ENCODE peak calls at places on chromosomes 3 and 15, in seven cellular contexts. One of them, this sample, is unnamed.
A peak's percentile ranks its signal among the peaks of the same experiment; 100 is the strongest.

GRCh38 chr3:149016669-149017541 is 25.6 kb downstream of the GYG1 start:
- DNase-seq in heart left ventricle: no peak
- DNase-seq in HCT116: no peak
- DNase-seq in ovary: no peak
- DNase-seq in A549: no peak
- DNase-seq in K562: no peak
- DNase-seq in H1: no peak
- DNase-seq in this sample: no peak

GRCh38 chr3:58609990-58610389 is 32.8 kb upstream of the FAM107A start:
- DNase-seq in heart left ventricle: no peak
- DNase-seq in HCT116: no peak
- DNase-seq in ovary: no peak
- DNase-seq in A549: no peak
- DNase-seq in K562: no peak
- DNase-seq in H1: no peak
- DNase-seq in this sample: no peak

GRCh38 chr3:28590851-28591250 is 242.2 kb upstream of the AZI2 start:
- DNase-seq in heart left ventricle: no peak
- DNase-seq in HCT116: no peak
- DNase-seq in ovary: no peak
- DNase-seq in A549: no peak
- DNase-seq in K562: no peak
- DNase-seq in H1: no peak
- DNase-seq in this sample: no peak

GRCh38 chr3:185813691-185814215 is 11.1 kb downstream of the IGF2BP2 start:
- DNase-seq in heart left ventricle: no peak
- DNase-seq in HCT116: no peak
- DNase-seq in ovary: no peak
- DNase-seq in A549: no peak
- DNase-seq in K562: no peak
- DNase-seq in H1: no peak
- DNase-seq in this sample: no peak

GRCh38 chr15:72193781-72194396 is 3.7 kb downstream of the GRAMD2A start:
- DNase-seq in heart left ventricle: no peak
- DNase-seq in HCT116: no peak
- DNase-seq in ovary: no peak
- DNase-seq in A549: no peak
- DNase-seq in K562: no peak
- DNase-seq in H1: no peak
- DNase-seq in this sample: no peak

GRCh38 chr3:192887047-192887446 is 30.6 kb downstream of the MB21D2 start:
- DNase-seq in heart left ventricle: no peak
- DNase-seq in HCT116: peak; percentile 57
- DNase-seq in ovary: no peak
- DNase-seq in A549: peak; percentile 93
- DNase-seq in K562: no peak
- DNase-seq in H1: no peak
- DNase-seq in this sample: no peak

GRCh38 chr15:31352911-31353811 is 26.5 kb downstream of the KLF13 start:
- DNase-seq in heart left ventricle: peak; percentile 89
- DNase-seq in HCT116: no peak
- DNase-seq in ovary: peak; percentile 77
- DNase-seq in A549: no peak
- DNase-seq in K562: peak; percentile 50
- DNase-seq in H1: no peak
- DNase-seq in this sample: peak; percentile 92

GRCh38 chr3:113096158-113096893 is 105.5 kb downstream of the GTPBP8 start:
- DNase-seq in heart left ventricle: no peak
- DNase-seq in HCT116: no peak
- DNase-seq in ovary: no peak
- DNase-seq in A549: no peak
- DNase-seq in K562: no peak
- DNase-seq in H1: no peak
- DNase-seq in this sample: no peak

GRCh38 chr3:60855250-60855649 is 396.0 kb downstream of the FHIT start:
- DNase-seq in heart left ventricle: no peak
- DNase-seq in HCT116: no peak
- DNase-seq in ovary: no peak
- DNase-seq in A549: no peak
- DNase-seq in K562: no peak
- DNase-seq in H1: no peak
- DNase-seq in this sample: no peak

GRCh38 chr3:31274406-31275024 is 258.2 kb upstream of the STT3B start:
- DNase-seq in heart left ventricle: no peak
- DNase-seq in HCT116: no peak
- DNase-seq in ovary: no peak
- DNase-seq in A549: no peak
- DNase-seq in K562: no peak
- DNase-seq in H1: no peak
- DNase-seq in this sample: no peak

GRCh38 chr3:10371167-10371566 is 50.3 kb upstream of the SEC13 start:
- DNase-seq in heart left ventricle: no peak
- DNase-seq in HCT116: no peak
- DNase-seq in ovary: no peak
- DNase-seq in A549: no peak
- DNase-seq in K562: no peak
- DNase-seq in H1: no peak
- DNase-seq in this sample: no peak

GRCh38 chr3:74535281-74535680 is 79.2 kb downstream of the CNTN3 start:
- DNase-seq in heart left ventricle: no peak
- DNase-seq in HCT116: no peak
- DNase-seq in ovary: no peak
- DNase-seq in A549: no peak
- DNase-seq in K562: no peak
- DNase-seq in H1: no peak
- DNase-seq in this sample: no peak

GRCh38 chr3:177596822-177597271 is 399.6 kb upstream of the TBL1XR1 start:
- DNase-seq in heart left ventricle: no peak
- DNase-seq in HCT116: no peak
- DNase-seq in ovary: no peak
- DNase-seq in A549: no peak
- DNase-seq in K562: no peak
- DNase-seq in H1: no peak
- DNase-seq in this sample: peak; percentile 63

GRCh38 chr3:169836942-169837275 is 24.2 kb upstream of the LRRC34 start:
- DNase-seq in heart left ventricle: no peak
- DNase-seq in HCT116: no peak
- DNase-seq in ovary: no peak
- DNase-seq in A549: no peak
- DNase-seq in K562: no peak
- DNase-seq in H1: no peak
- DNase-seq in this sample: no peak

GRCh38 chr3:42755681-42756578 is 17.1 kb downstream of the CCDC13 start:
- DNase-seq in heart left ventricle: no peak
- DNase-seq in HCT116: no peak
- DNase-seq in ovary: no peak
- DNase-seq in A549: peak; percentile 28
- DNase-seq in K562: peak; percentile 45
- DNase-seq in H1: peak; percentile 52
- DNase-seq in this sample: no peak

GRCh38 chr15:83206971-83207621 is 527 bp downstream of the HDGFL3 start:
- DNase-seq in heart left ventricle: peak; percentile 56
- DNase-seq in HCT116: no peak
- DNase-seq in ovary: peak; percentile 75
- DNase-seq in A549: peak; percentile 57
- DNase-seq in K562: peak; percentile 57
- DNase-seq in H1: peak; percentile 71
- DNase-seq in this sample: peak; percentile 47

GRCh38 chr3:126419886-126420786 is 25.4 kb downstream of the CFAP100 start:
- DNase-seq in heart left ventricle: no peak
- DNase-seq in HCT116: no peak
- DNase-seq in ovary: no peak
- DNase-seq in A549: no peak
- DNase-seq in K562: no peak
- DNase-seq in H1: peak; percentile 55
- DNase-seq in this sample: no peak

GRCh38 chr15:93235321-93235720 is 146.3 kb upstream of the RGMA start:
- DNase-seq in heart left ventricle: no peak
- DNase-seq in HCT116: no peak
- DNase-seq in ovary: no peak
- DNase-seq in A549: peak; percentile 48
- DNase-seq in K562: no peak
- DNase-seq in H1: no peak
- DNase-seq in this sample: no peak

GRCh38 chr3:113536627-113537101 is 4.3 kb downstream of the SIDT1 start:
- DNase-seq in heart left ventricle: no peak
- DNase-seq in HCT116: no peak
- DNase-seq in ovary: no peak
- DNase-seq in A549: peak; percentile 88
- DNase-seq in K562: no peak
- DNase-seq in H1: no peak
- DNase-seq in this sample: no peak

DNA sequence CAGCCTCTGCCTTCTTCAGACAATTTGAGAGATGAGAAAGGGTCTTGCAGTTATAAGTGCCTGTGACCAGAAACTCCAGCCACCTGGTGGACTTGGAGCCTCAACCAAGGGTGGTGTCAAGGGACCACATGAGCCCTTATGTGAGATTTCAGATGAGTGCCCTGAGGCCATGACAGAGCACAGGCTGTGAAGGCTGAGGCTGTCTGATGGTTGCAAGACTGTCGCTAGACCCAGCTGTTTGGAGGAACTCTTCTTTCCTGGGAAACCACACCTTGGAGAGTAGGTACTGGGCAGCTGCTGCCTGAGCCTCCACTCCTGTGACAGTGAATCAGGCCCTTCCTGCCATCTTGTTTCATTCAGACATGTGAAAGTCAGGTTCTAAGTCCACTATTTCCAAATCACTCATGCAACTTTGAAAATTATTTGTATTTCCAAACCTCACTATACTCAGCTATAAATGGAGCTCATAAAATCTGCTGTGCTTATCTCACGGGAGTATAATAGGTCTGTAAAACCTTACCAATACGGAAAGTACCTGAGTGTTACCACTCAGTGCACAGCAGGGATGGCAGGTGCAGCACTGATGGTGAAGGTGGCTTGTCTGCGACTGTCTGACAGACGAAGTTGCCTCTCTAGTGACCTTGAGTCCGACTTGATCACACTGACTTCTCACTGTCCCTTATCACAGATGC is 99.4 kb downstream of the RPL39L start:
- DNase-seq in heart left ventricle: no peak
- DNase-seq in HCT116: no peak
- DNase-seq in ovary: no peak
- DNase-seq in A549: no peak
- DNase-seq in K562: no peak
- DNase-seq in H1: no peak
- DNase-seq in this sample: no peak
- H3K4me3 ChIP-seq in heart left ventricle: no peak overlapping the region
- H3K4me3 ChIP-seq in HCT116: no peak overlapping the region
- H3K4me3 ChIP-seq in ovary: no peak overlapping the region
- H3K4me3 ChIP-seq in A549: no peak overlapping the region
- H3K4me3 ChIP-seq in K562: no peak overlapping the region
- H3K4me3 ChIP-seq in H1: no peak overlapping the region
- H3K4me3 ChIP-seq in this sample: no peak overlapping the region

DNA sequence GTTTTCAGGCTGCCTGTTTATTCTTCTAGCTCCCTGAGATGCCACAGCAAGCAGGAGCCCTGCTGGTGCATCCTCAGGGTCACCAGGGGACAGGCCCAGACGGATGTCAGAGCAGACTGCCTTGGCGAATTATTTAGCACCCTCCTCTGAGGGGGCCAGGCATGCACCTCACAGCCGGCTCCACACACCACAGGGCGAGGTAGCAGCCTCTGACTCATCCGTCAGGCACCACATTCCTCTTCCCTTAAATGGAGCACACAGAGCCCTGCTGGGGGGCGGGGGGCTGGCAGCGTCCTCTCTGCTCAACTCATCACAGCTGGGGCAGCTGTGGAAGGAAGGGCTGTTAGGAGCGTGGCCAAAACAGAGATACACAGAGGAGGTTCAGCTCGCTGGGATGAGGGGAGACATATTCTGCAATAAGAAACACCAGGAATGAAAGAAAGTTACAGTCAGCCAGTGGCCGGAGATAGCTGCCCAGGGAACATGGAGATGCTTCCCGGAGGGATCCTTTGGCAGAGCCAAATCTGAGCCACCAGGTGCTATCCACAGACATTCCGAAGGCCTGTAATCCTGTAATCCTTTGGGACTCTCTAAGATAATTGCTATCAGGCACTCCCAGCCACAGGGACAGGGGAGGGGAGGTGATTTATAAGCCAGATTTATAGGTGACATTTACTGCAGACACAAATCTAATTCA is 13.9 kb upstream of the PRICKLE2 start:
- DNase-seq in heart left ventricle: peak; percentile 88
- DNase-seq in HCT116: no peak
- DNase-seq in ovary: peak; percentile 91
- DNase-seq in A549: peak; percentile 84
- DNase-seq in K562: no peak
- DNase-seq in H1: peak; percentile 67
- DNase-seq in this sample: no peak
- TF ChIP-seq POLR2A in heart left ventricle: no peak
- TF ChIP-seq POLR2A in HCT116: no peak
- TF ChIP-seq POLR2A in ovary: no peak
- TF ChIP-seq POLR2A in A549: no peak
- TF ChIP-seq POLR2A in K562: no peak
- TF ChIP-seq POLR2A in H1: no peak
- TF ChIP-seq POLR2A in this sample: no peak

GRCh38 chr15:101188517-101189340 is 63.1 kb downstream of the CHSY1 start:
- DNase-seq in heart left ventricle: no peak
- DNase-seq in HCT116: no peak
- DNase-seq in ovary: peak; percentile 69
- DNase-seq in A549: no peak
- DNase-seq in K562: no peak
- DNase-seq in H1: no peak
- DNase-seq in this sample: no peak
- H3K4me1 ChIP-seq in heart left ventricle: peaks cover 90% of the 10 kb centered on the region
- H3K4me1 ChIP-seq in HCT116: no peaks in the 10 kb centered on the region
- H3K4me1 ChIP-seq in ovary: peaks cover 33% of the 10 kb centered on the region
- H3K4me1 ChIP-seq in A549: peaks cover 19% of the 10 kb centered on the region
- H3K4me1 ChIP-seq in K562: peaks cover 8% of the 10 kb centered on the region
- H3K4me1 ChIP-seq in H1: peaks cover 1% of the 10 kb centered on the region
- H3K4me1 ChIP-seq in this sample: no peaks in the 10 kb centered on the region

DNA sequence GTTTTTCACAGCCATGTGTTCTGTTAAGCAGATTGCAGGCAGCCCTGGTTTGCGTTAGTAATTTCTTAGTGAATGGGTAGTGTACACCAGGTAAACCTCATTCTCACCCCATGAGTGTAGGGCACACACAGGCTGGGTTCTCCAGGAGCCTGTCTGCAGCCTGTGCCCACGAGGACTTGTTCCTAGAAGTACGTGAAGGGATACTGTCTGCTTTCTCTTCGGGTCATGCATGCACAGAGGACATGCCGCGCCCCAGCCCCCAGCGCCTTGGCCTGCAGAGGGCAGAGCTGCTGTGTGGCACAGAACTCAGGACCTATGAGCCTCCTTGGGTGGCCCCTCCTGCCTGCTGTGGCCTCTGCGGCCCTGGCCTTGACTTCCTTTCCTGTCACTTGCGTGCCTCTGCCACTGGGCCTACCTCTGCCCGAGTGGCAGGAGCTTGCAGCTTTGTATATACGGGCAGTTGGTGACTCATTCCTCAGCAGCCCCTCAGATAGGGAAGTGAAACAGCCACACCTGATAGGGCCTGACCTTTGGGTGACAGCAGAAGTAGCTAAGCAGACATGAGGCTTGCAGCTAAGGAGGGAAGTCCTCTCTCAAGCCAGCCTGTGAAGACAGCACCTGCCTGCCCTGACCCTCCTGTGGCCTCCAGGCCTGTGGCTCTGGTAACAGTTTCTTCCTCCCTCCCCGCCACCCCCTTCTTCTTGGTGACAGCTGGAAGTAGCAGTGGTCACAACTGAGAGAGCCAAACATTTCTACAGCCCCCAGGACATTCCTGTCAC is 19.5 kb downstream of the PPCDC start:
- DNase-seq in heart left ventricle: peak; percentile 91
- DNase-seq in HCT116: peak; percentile 43
- DNase-seq in ovary: peak; percentile 72
- DNase-seq in A549: peak; percentile 76
- DNase-seq in K562: peak; percentile 68
- DNase-seq in H1: peak; percentile 73
- DNase-seq in this sample: peak; percentile 58
- H3K4me3 ChIP-seq in heart left ventricle: no peak overlapping the region
- H3K4me3 ChIP-seq in HCT116: no peak overlapping the region
- H3K4me3 ChIP-seq in ovary: no peak overlapping the region
- H3K4me3 ChIP-seq in A549: no peak overlapping the region
- H3K4me3 ChIP-seq in K562: no peak overlapping the region
- H3K4me3 ChIP-seq in H1: no peak overlapping the region
- H3K4me3 ChIP-seq in this sample: no peak overlapping the region

This sample was measured in thyroid gland.